ENCODE peak calls at places on chromosomes 2 and 18, in eight cellular contexts. R is CD8-positive, alpha-beta T cell; S is stomach; Y is PC-3; B is upper lobe of right lung; T is cardiac muscle cell; N is fibroblast of lung; E is MM.1S. A is an unnamed sample.

GRCh38 chr2:112712465-112712864 is 8.4 kb upstream of the NT5DC4 start:
- DNase-seq in B (no peak), N (no peak), R (peak; percentile 37), T (no peak), S (no peak), E (no peak), Y (no peak), A (no peak)

GRCh38 chr2:127637725-127638252 is 8.2 kb upstream of the GPR17 start:
- DNase-seq in T (peak; percentile 80), S (no peak), B (no peak), E (no peak), N (peak; percentile 82), R (no peak), Y (peak; percentile 97), A (peak; percentile 92)

GRCh38 chr2:61184263-61184662 is 22.3 kb downstream of the C2orf74 start:
- DNase-seq in E (no peak), T (no peak), R (no peak), N (no peak), B (no peak), Y (no peak), S (no peak), A (no peak)

GRCh38 chr2:207129821-207130220 is 35.9 kb downstream of the KLF7 start:
- DNase-seq in S (no peak), Y (no peak), N (no peak), E (no peak), T (no peak), B (no peak), R (no peak), A (no peak)

GRCh38 chr18:63001861-63002260 is 286.5 kb downstream of the PHLPP1 start:
- DNase-seq in E (no peak), T (no peak), R (no peak), S (no peak), Y (no peak), N (no peak), B (no peak), A (no peak)

GRCh38 chr18:27143580-27144287 is 41.4 kb downstream of the CHST9 start:
- DNase-seq in S (peak; percentile 45), R (no peak), N (no peak), E (no peak), Y (no peak), B (no peak), T (no peak), A (peak; percentile 68)

GRCh38 chr2:164599954-164600589 is 21.2 kb downstream of the GRB14 start:
- DNase-seq in B (no peak), R (no peak), N (peak; percentile 72), S (peak; percentile 30), E (peak; percentile 83), T (peak; percentile 82), Y (peak; percentile 78), A (peak; percentile 77)

GRCh38 chr2:207117668-207118067 is 48.1 kb downstream of the KLF7 start:
- DNase-seq in N (no peak), T (no peak), Y (no peak), E (no peak), S (no peak), R (no peak), B (no peak), A (no peak)

GRCh38 chr2:201660293-201660895 is 17.1 kb upstream of the TMEM237 start:
- DNase-seq in Y (no peak), E (no peak), B (no peak), R (no peak), S (no peak), T (no peak), N (no peak), A (no peak)

GRCh38 chr18:27717250-27717649 is 459.7 kb downstream of the CDH2 start:
- DNase-seq in N (no peak), R (no peak), T (no peak), E (no peak), B (no peak), Y (no peak), S (no peak), A (no peak)

GRCh38 chr2:146370821-146371220 is 1474.0 kb upstream of the ACVR2A start:
- DNase-seq in R (no peak), T (no peak), S (no peak), E (no peak), B (no peak), N (peak; percentile 73), Y (peak; percentile 47), A (no peak)

GRCh38 chr18:41905786-41906527 is 49.1 kb upstream of the PIK3C3 start:
- DNase-seq in T (no peak), R (no peak), N (no peak), S (no peak), E (no peak), B (no peak), Y (no peak), A (no peak)

GRCh38 chr2:30362468-30363081 is 84.5 kb upstream of the LCLAT1 start:
- DNase-seq in E (no peak), T (no peak), Y (peak; percentile 28), R (no peak), S (no peak), N (peak; percentile 83), B (no peak), A (no peak)

GRCh38 chr2:215271466-215271865 is 40.4 kb upstream of the ATIC start:
- DNase-seq in E (no peak), B (no peak), T (no peak), S (no peak), R (no peak), N (no peak), Y (no peak), A (peak; percentile 54)

GRCh38 chr18:72541871-72542690 is 2.1 kb downstream of the CBLN2 start:
- DNase-seq in Y (no peak), R (no peak), T (no peak), B (no peak), S (no peak), N (no peak), E (peak; percentile 81), A (peak; percentile 90)

GRCh38 chr2:134919360-134920210 is 963 bp downstream of the CCNT2 start:
- DNase-seq in T (peak; percentile 51), Y (peak; percentile 25), S (peak; percentile 51), B (no peak), R (no peak), E (peak; percentile 34), N (peak; percentile 23), A (no peak)

GRCh38 chr2:168181825-168182224 is 65.6 kb downstream of the STK39 start:
- DNase-seq in R (no peak), Y (peak; percentile 52), S (no peak), N (no peak), B (no peak), T (no peak), E (no peak), A (no peak)

DNA sequence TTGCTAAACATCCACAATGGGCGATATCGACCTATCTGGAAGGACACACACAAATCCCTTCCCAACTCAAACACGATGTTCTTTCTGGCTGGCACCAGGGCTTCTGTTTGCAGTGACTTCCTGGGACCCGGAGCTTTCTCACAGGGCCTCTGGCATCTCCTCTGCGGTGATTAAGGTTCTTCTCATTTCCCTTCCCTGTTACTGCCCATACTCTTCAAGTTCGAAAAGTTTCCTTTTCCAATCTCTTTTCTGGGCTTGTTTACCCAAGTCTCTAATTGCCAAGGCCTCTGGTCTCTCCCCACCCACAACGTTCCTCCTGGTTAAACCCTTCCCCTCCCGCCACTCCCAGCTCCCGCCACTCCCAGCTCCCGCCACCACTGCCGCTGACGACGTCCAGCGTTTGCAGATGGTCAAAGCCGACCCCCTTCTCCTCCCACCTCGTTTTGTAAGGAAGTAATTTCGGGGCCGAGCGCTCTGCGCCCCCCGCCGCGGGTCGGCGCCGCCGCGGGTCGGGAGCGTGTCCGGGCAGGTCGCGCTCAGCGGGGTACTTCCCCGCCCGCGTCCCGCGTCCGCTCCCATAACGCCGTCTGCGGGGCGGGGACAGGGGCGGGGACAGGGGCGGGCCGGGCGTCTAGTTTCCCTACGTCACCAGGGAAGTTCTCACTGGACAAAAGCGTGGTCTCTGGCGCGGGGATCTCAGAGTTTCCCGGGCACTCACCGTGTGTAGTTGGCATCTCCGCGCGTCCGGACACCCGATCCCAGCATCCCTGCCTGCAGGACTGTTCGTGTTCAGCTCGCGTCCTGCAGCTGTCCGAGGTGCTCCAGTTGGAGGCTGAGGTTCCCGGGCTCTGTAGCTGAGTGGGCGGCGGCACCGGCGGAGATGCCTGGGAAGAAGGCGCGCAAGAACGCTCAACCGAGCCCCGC is at the start of gene PMAIP1:
- DNase-seq in S (peak; percentile 89), T (peak; percentile 92), Y (peak; percentile 94), R (peak; percentile 86), B (peak; percentile 93), E (peak; percentile 79), N (peak; percentile 92), A (peak; percentile 99)
- H3K27ac ChIP-seq in S (peak within 1 kb of the TSS; percentile 93), T (no peak within 1 kb of the TSS), Y (peak within 1 kb of the TSS; percentile 94), R (peak within 1 kb of the TSS; percentile 67), B (peak within 1 kb of the TSS; percentile 82), E (peak within 1 kb of the TSS; percentile 16), N (peak within 1 kb of the TSS; percentile 87), A (peak within 1 kb of the TSS; percentile 52)

DNA sequence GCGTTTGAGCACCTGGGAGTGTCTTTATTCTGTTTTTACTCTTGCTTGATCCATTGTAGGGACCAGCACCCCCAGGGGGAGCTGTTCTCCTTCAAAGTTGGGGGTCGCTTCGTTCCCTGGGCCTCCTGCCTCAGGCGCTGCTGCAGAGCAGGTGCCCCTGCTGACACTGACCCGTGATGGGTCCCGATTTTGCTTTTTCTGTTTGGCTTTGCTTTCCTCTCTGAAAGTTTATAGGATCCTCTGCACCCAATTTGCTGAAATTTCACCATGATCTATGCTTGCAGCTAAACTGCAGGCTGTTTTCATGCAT is 22.9 kb upstream of the FAHD2A start:
- DNase-seq in T (no peak), S (no peak), B (no peak), E (no peak), Y (no peak), N (no peak), R (no peak), A (peak; percentile 73)
- TF ChIP-seq CTCF in T (no peak), S (no peak), B (peak; percentile 10), E (no peak), Y (peak; percentile 35), N (peak; percentile 7), R (no peak), A (peak; percentile 48)

DNA sequence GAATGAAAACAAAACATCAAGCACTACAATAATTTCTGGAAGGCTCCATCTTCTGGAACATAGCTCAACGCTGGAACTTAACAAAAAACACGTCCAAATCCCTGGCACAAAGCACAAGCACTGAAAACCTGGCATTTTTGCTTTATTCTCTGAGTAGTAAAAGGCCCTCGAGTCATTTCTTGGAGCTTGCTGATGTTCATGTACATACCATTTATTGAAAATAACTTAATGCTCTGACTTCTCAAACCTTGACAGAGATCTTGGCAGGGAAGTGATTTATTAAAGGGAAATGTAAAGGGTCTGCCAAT is 76.6 kb upstream of the STK17B start:
- DNase-seq in T (no peak), R (no peak), S (no peak), N (no peak), B (no peak), Y (no peak), E (no peak), A (no peak)
- H3K27ac ChIP-seq in T (no peak overlapping the region), R (no peak overlapping the region), S (peak overlapping the region; percentile 20), N (no peak overlapping the region), B (peak overlapping the region; percentile 55), Y (no peak overlapping the region), E (no peak overlapping the region), A (no peak overlapping the region)

GRCh38 chr2:216339456-216340279 is 32.6 kb downstream of the MARCHF4 start:
- DNase-seq in B (no peak), N (peak; percentile 80), E (no peak), S (no peak), T (peak; percentile 83), R (no peak), Y (peak; percentile 9), A (peak; percentile 92)
- TF ChIP-seq CTCF in B (no peak), N (peak; percentile 25), E (no peak), S (no peak), T (peak; percentile 28), R (no peak), Y (no peak), A (peak; percentile 30)

A was measured in endodermal cell.